ENCODE peak calls at places on chromosomes 2 and 18, in five cellular contexts. N, T, H, K and P are unnamed samples.

GRCh38 chr2:43165378-43166025 is 60.9 kb downstream of the ZFP36L2 start:
- DNase-seq in N (no peak), T (no peak), H (no peak), K (no peak), P (no peak)

GRCh38 chr2:176595986-176596385 is 326.7 kb downstream of the MTX2 start:
- DNase-seq in N (no peak), T (no peak), H (no peak), K (peak), P (no peak)

GRCh38 chr2:28437918-28438317 is 45.3 kb downstream of the FOSL2 start:
- DNase-seq in N (no peak), T (no peak), H (no peak), K (no peak), P (peak)

GRCh38 chr2:128250409-128251025 is 68.2 kb downstream of the HS6ST1 start:
- DNase-seq in N (no peak), T (no peak), H (no peak), K (no peak), P (no peak)

GRCh38 chr2:64978514-64979268 is 10.5 kb upstream of the SLC1A4 start:
- DNase-seq in N (no peak), T (no peak), H (no peak), K (no peak), P (peak)

GRCh38 chr2:105857076-105857740 is 112.5 kb downstream of the NCK2 start:
- DNase-seq in N (no peak), T (no peak), H (peak), K (no peak), P (no peak)

GRCh38 chr2:70920367-70920715 is 15.4 kb upstream of the ATP6V1B1 start:
- DNase-seq in N (peak), T (no peak), H (no peak), K (no peak), P (no peak)

GRCh38 chr2:161122772-161123530 is 37.3 kb upstream of the TANK start:
- DNase-seq in N (no peak), T (no peak), H (peak), K (peak), P (peak)

GRCh38 chr2:102100371-102101096 is 42.0 kb upstream of the IL1R1 start:
- DNase-seq in N (no peak), T (no peak), H (no peak), K (peak), P (peak)

GRCh38 chr2:158129037-158129436 is 27.4 kb downstream of the UPP2 start:
- DNase-seq in N (no peak), T (no peak), H (no peak), K (no peak), P (peak)

GRCh38 chr2:224347181-224348051 is 54.5 kb downstream of the FAM124B start:
- DNase-seq in N (no peak), T (no peak), H (no peak), K (no peak), P (no peak)

GRCh38 chr18:51168960-51169662 is 28.4 kb downstream of the MEX3C start:
- DNase-seq in N (no peak), T (no peak), H (no peak), K (no peak), P (no peak)

GRCh38 chr2:16287281-16287680 is 346.9 kb downstream of the MYCN start:
- DNase-seq in N (no peak), T (no peak), H (no peak), K (no peak), P (no peak)

GRCh38 chr2:64177315-64177714 is 33.1 kb upstream of the PELI1 start:
- DNase-seq in N (no peak), T (no peak), H (no peak), K (peak), P (no peak)

GRCh38 chr2:163659224-163659623 is 76.6 kb downstream of the FIGN start:
- DNase-seq in N (no peak), T (no peak), H (no peak), K (no peak), P (no peak)

GRCh38 chr18:22637787-22638186 is 220.1 kb upstream of the CTAGE1 start:
- DNase-seq in N (no peak), T (no peak), H (no peak), K (peak), P (no peak)

GRCh38 chr18:23038712-23039111 is 96.6 kb upstream of the CABLES1 start:
- DNase-seq in N (no peak), T (no peak), H (no peak), K (peak), P (no peak)

GRCh38 chr2:43592443-43592842 is 3.4 kb downstream of the THADA start:
- DNase-seq in N (no peak), T (no peak), H (no peak), K (no peak), P (no peak)

GRCh38 chr2:11829324-11829946 is 83.0 kb downstream of the LPIN1 start:
- DNase-seq in N (peak), T (peak), H (peak), K (peak), P (peak)

GRCh38 chr18:3873698-3874495 is 423.9 kb downstream of the TGIF1 start:
- DNase-seq in N (no peak), T (no peak), H (peak), K (peak), P (peak)

GRCh38 chr18:24322594-24323136 is 75.0 kb downstream of the OSBPL1A start:
- DNase-seq in N (no peak), T (no peak), H (no peak), K (peak), P (no peak)